ENCODE peak calls at places on chromosomes 4 and X, in seven cellular contexts. X is lower leg skin; N is activated B cell treated with CpG ODN at 0.5 μM for 24 hours; P is T-helper 2 cell; J is naive B cell; E is stimulated activated CD8-positive, alpha-beta memory T cell treated with anti-CD3 and anti-CD28 coated beads, Interleukin-12 subunit alpha, Interleukin-12 subunit beta, amount 100 ng/mL, for 1 hour; Y is T-cell. B is an unnamed sample.

GRCh38 chr4:174154455-174154854 is 129.0 kb downstream of the FBXO8 start:
- DNase-seq in N (no peak), E (no peak), J (no peak), Y (no peak), P (no peak), X (no peak), B (no peak)

GRCh38 chr4:48370260-48371134 is 29.2 kb downstream of the SLAIN2 start:
- DNase-seq in N (no peak), Y (no peak), X (no peak), P (peak), J (no peak), E (no peak), B (no peak)

GRCh38 chr4:108031427-108032083 is 41.9 kb downstream of the HADH start:
- DNase-seq in Y (no peak), J (no peak), P (no peak), X (no peak), N (no peak), E (no peak), B (no peak)

GRCh38 chrX:149365061-149365460 is 140.0 kb downstream of the IDS start:
- DNase-seq in J (no peak), P (no peak), Y (no peak), N (no peak), X (no peak), E (no peak), B (no peak)

GRCh38 chr4:5711479-5712184 is 631 bp downstream of the EVC start:
- DNase-seq in X (peak), J (no peak), P (peak), Y (no peak), N (no peak), E (no peak), B (no peak)

GRCh38 chrX:104564335-104564734 is 1.7 kb upstream of the IL1RAPL2 start:
- DNase-seq in E (no peak), X (no peak), N (no peak), J (no peak), Y (no peak), P (no peak), B (no peak)

GRCh38 chr4:183407635-183408463 is 36.6 kb upstream of the CDKN2AIP start:
- DNase-seq in P (no peak), N (no peak), J (no peak), X (no peak), Y (no peak), E (no peak), B (no peak)

GRCh38 chr4:169438057-169438480 is 167.3 kb upstream of the SH3RF1 start:
- DNase-seq in N (no peak), Y (no peak), J (no peak), P (no peak), X (no peak), E (no peak), B (no peak)

GRCh38 chrX:112614640-112615039 is 65.1 kb downstream of the LHFPL1 start:
- DNase-seq in X (no peak), P (no peak), J (no peak), E (no peak), N (no peak), Y (no peak), B (no peak)

GRCh38 chr4:96097040-96097607 is 257.2 kb downstream of the PDHA2 start:
- DNase-seq in P (no peak), Y (no peak), X (no peak), N (no peak), J (no peak), E (no peak), B (no peak)

GRCh38 chr4:7424553-7425111 is 10.1 kb downstream of the PSAPL1 start:
- DNase-seq in P (no peak), Y (no peak), E (no peak), J (no peak), N (no peak), X (peak), B (no peak)

GRCh38 chr4:22482250-22483127 is 33.4 kb downstream of the ADGRA3 start:
- DNase-seq in P (no peak), J (no peak), Y (no peak), X (no peak), E (no peak), N (no peak), B (no peak)

GRCh38 chrX:78643106-78643505 is 16.0 kb downstream of the RTL3 start:
- DNase-seq in P (no peak), X (no peak), J (no peak), N (no peak), Y (no peak), E (no peak), B (no peak)

GRCh38 chrX:121160987-121161386 is 113.6 kb downstream of the GLUD2 start:
- DNase-seq in E (no peak), P (peak), J (no peak), N (no peak), X (no peak), Y (no peak), B (no peak)

GRCh38 chr4:74005528-74005927 is 7.1 kb upstream of the CXCL5 start:
- DNase-seq in Y (no peak), P (no peak), E (no peak), N (no peak), J (no peak), X (no peak), B (no peak)

GRCh38 chrX:110228453-110228852 is 89.4 kb downstream of the AMMECR1 start:
- DNase-seq in X (no peak), J (no peak), N (no peak), Y (no peak), E (no peak), P (no peak), B (no peak)

GRCh38 chr4:110124721-110125120 is 73.7 kb downstream of the ELOVL6 start:
- DNase-seq in P (no peak), Y (no peak), N (no peak), X (no peak), E (no peak), J (no peak), B (no peak)

GRCh38 chrX:1395646-1396216 is 3.8 kb upstream of the SLC25A6 start:
- DNase-seq in Y (no peak), X (peak), P (no peak), J (no peak), N (no peak), E (no peak), B (no peak)

GRCh38 chrX:2960861-2961515 is 31.8 kb upstream of the ARSD start:
- DNase-seq in X (no peak), E (no peak), Y (no peak), N (no peak), P (no peak), J (no peak), B (no peak)

GRCh38 chrX:149903889-149904748 is 23.1 kb downstream of the MAGEA8 start:
- DNase-seq in Y (no peak), N (no peak), J (no peak), E (no peak), X (no peak), P (no peak), B (no peak)

GRCh38 chr4:158750379-158750778 is 18.4 kb upstream of the FNIP2 start:
- DNase-seq in P (no peak), N (no peak), X (no peak), E (no peak), Y (no peak), J (no peak), B (no peak)

GRCh38 chr4:51997647-51998046 is 22.5 kb downstream of the LRRC66 start:
- DNase-seq in X (no peak), J (no peak), E (no peak), N (no peak), P (no peak), Y (no peak), B (no peak)

GRCh38 chr4:96102541-96103018 is 262.7 kb downstream of the PDHA2 start:
- DNase-seq in J (no peak), Y (no peak), N (no peak), X (no peak), P (no peak), E (no peak), B (no peak)

GRCh38 chrX:110531873-110532272 is 173.2 kb downstream of the RTL9 start:
- DNase-seq in Y (no peak), X (no peak), E (no peak), N (no peak), J (no peak), P (no peak), B (no peak)

GRCh38 chr4:2935762-2936743 is 27.2 kb downstream of the NOP14 start:
- DNase-seq in J (no peak), E (no peak), Y (peak), N (peak), X (peak), P (peak), B (no peak)

GRCh38 chr4:177246636-177247584 is 62.8 kb upstream of the NEIL3 start:
- DNase-seq in J (no peak), P (no peak), X (no peak), N (no peak), Y (no peak), E (no peak), B (no peak)

GRCh38 chrX:129733335-129733734 is 5.4 kb upstream of the XPNPEP2 start:
- DNase-seq in X (no peak), P (no peak), Y (no peak), J (no peak), N (no peak), E (no peak), B (no peak)

GRCh38 chr4:15322016-15322415 is 105.8 kb upstream of the C1QTNF7 start:
- DNase-seq in P (no peak), E (no peak), Y (no peak), X (no peak), N (no peak), J (no peak), B (no peak)

GRCh38 chrX:49922291-49923241 is at the start of gene CLCN5:
- DNase-seq in E (peak), J (peak), N (peak), X (peak), Y (peak), P (peak), B (peak)

GRCh38 chr4:119231517-119231916 is 19.0 kb downstream of the USP53 start:
- DNase-seq in P (no peak), Y (no peak), E (no peak), J (no peak), N (no peak), X (no peak), B (no peak)

GRCh38 chr4:80731436-80731835 is 299.1 kb upstream of the BMP3 start:
- DNase-seq in Y (no peak), N (no peak), X (no peak), J (no peak), E (no peak), P (no peak), B (no peak)

GRCh38 chr4:71293705-71294104 is 45.1 kb upstream of the SLC4A4 start:
- DNase-seq in X (no peak), P (no peak), N (no peak), J (no peak), E (no peak), Y (no peak), B (no peak)

GRCh38 chr4:20028694-20029093 is 223.0 kb upstream of the SLIT2 start:
- DNase-seq in Y (no peak), X (no peak), E (no peak), P (no peak), N (no peak), J (no peak), B (no peak)

GRCh38 chr4:167101035-167101434 is 133.3 kb downstream of the SPOCK3 start:
- DNase-seq in Y (no peak), X (no peak), E (no peak), N (no peak), P (no peak), J (no peak), B (no peak)

GRCh38 chr4:24382381-24382780 is 202.0 kb downstream of the DHX15 start:
- DNase-seq in N (no peak), E (no peak), X (no peak), Y (no peak), P (no peak), J (no peak), B (no peak)

GRCh38 chrX:129553619-129554288 is 13.7 kb downstream of the OCRL start:
- DNase-seq in N (no peak), P (no peak), J (peak), E (no peak), Y (no peak), X (no peak), B (no peak)

GRCh38 chr4:33060873-33061542 is 2340.8 kb downstream of the PCDH7 start:
- DNase-seq in E (no peak), J (no peak), Y (no peak), X (no peak), N (no peak), P (no peak), B (no peak)

GRCh38 chr4:5863461-5864113 is 29.3 kb downstream of the CRMP1 start:
- DNase-seq in N (no peak), Y (no peak), P (peak), X (no peak), J (no peak), E (no peak), B (no peak)

GRCh38 chrX:120302434-120302833 is 8.8 kb downstream of the TMEM255A start:
- DNase-seq in X (no peak), Y (peak), E (no peak), N (peak), P (peak), J (peak), B (no peak)

GRCh38 chr4:40672528-40673522 is 43.2 kb upstream of the RBM47 start:
- DNase-seq in X (no peak), Y (no peak), E (no peak), N (no peak), J (no peak), P (peak), B (peak)

B was measured in T follicular helper cell.